ENCODE peak calls at places on chromosomes 6 and 20, in eight cellular contexts. S is CD8-positive, alpha-beta T cell; E is CD8-positive, alpha-beta memory T cell; I is hepatocyte; Q is heart right ventricle; P is effector memory CD4-positive, alpha-beta T cell; W is CD4-positive, CD25-positive, alpha-beta regulatory T cell; U is aorta. J is an unnamed sample. For H3K27me3, the result is how much of the 10 kb centered on the place peaks cover.

GRCh38 chr6:129359811-129360787 is 349.9 kb downstream of the ARHGAP18 start:
- DNase-seq in S (no peak), E (no peak), I (no peak), Q (no peak), P (no peak), W (no peak), U (no peak), J (no peak)

GRCh38 chr6:133108377-133108776 is 132.8 kb upstream of the EYA4 start:
- DNase-seq in S (no peak), E (no peak), I (no peak), Q (no peak), P (no peak), W (no peak), U (no peak), J (no peak)

GRCh38 chr20:44460795-44461141 is 14.9 kb upstream of the TTPAL start:
- DNase-seq in S (no peak), E (no peak), I (peak), Q (no peak), P (no peak), W (no peak), U (no peak), J (no peak)

GRCh38 chr6:98634569-98634968 is 199.8 kb upstream of the POU3F2 start:
- DNase-seq in S (no peak), E (no peak), I (peak), Q (no peak), P (no peak), W (no peak), U (no peak), J (no peak)

GRCh38 chr20:21812384-21812783 is 106.9 kb downstream of the PAX1 start:
- DNase-seq in S (no peak), E (no peak), I (no peak), Q (no peak), P (no peak), W (no peak), U (no peak), J (no peak)

GRCh38 chr6:130158061-130158460 is 64.7 kb downstream of the SAMD3 start:
- DNase-seq in S (no peak), E (no peak), I (no peak), Q (no peak), P (no peak), W (no peak), U (no peak), J (no peak)

GRCh38 chr6:161128680-161129196 is 137.2 kb downstream of the MAP3K4 start:
- DNase-seq in S (no peak), E (no peak), I (no peak), Q (no peak), P (peak), W (no peak), U (no peak), J (no peak)

GRCh38 chr6:53664623-53665022 is 933 bp downstream of the KLHL31 start:
- DNase-seq in S (no peak), E (no peak), I (no peak), Q (peak), P (no peak), W (no peak), U (no peak), J (no peak)

GRCh38 chr6:11110921-11111768 is at the start of gene ERVFRD-1:
- DNase-seq in S (no peak), E (no peak), I (no peak), Q (no peak), P (no peak), W (no peak), U (no peak), J (no peak)

GRCh38 chr20:4853004-4853403 is 131.3 kb downstream of the PRND start:
- DNase-seq in S (no peak), E (no peak), I (no peak), Q (no peak), P (no peak), W (no peak), U (no peak), J (no peak)

GRCh38 chr20:7195704-7196103 is 428.2 kb downstream of the BMP2 start:
- DNase-seq in S (no peak), E (no peak), I (no peak), Q (no peak), P (no peak), W (no peak), U (no peak), J (peak)

GRCh38 chr6:158213925-158214674 is 46.0 kb downstream of the GTF2H5 start:
- DNase-seq in S (peak), E (peak), I (peak), Q (peak), P (peak), W (peak), U (peak), J (no peak)

GRCh38 chr6:144922120-144922722 is 637.1 kb downstream of the UTRN start:
- DNase-seq in S (no peak), E (no peak), I (peak), Q (no peak), P (no peak), W (no peak), U (no peak), J (no peak)

GRCh38 chr6:136963259-136963658 is 41.2 kb downstream of the SLC35D3 start:
- DNase-seq in S (no peak), E (no peak), I (no peak), Q (no peak), P (no peak), W (no peak), U (no peak), J (no peak)

GRCh38 chr6:5517781-5518180 is 256.5 kb downstream of the FARS2 start:
- DNase-seq in S (peak), E (peak), I (no peak), Q (no peak), P (peak), W (no peak), U (no peak), J (no peak)

GRCh38 chr20:51731771-51732453 is 36.3 kb downstream of the ATP9A start:
- DNase-seq in S (no peak), E (no peak), I (peak), Q (no peak), P (no peak), W (no peak), U (no peak), J (no peak)

GRCh38 chr6:89500486-89501020 is 67.6 kb downstream of the ANKRD6 start:
- DNase-seq in S (no peak), E (no peak), I (no peak), Q (no peak), P (no peak), W (no peak), U (no peak), J (no peak)

GRCh38 chr20:51272392-51272791 is 249.5 kb upstream of the KCNG1 start:
- DNase-seq in S (no peak), E (no peak), I (no peak), Q (no peak), P (no peak), W (no peak), U (no peak), J (no peak)

GRCh38 chr6:170473226-170473789 is 79.8 kb downstream of the PSMB1 start:
- DNase-seq in S (no peak), E (no peak), I (no peak), Q (peak), P (no peak), W (no peak), U (no peak), J (no peak)

GRCh38 chr6:81215092-81215432 is 537.4 kb downstream of the TENT5A start:
- DNase-seq in S (no peak), E (no peak), I (no peak), Q (no peak), P (no peak), W (no peak), U (no peak), J (no peak)

GRCh38 chr6:111551521-111552231 is 54.0 kb downstream of the TRAF3IP2 start:
- DNase-seq in S (no peak), E (no peak), I (peak), Q (no peak), P (no peak), W (no peak), U (no peak), J (no peak)

GRCh38 chr6:42179956-42180335 is 6.8 kb downstream of the GUCA1A start:
- DNase-seq in S (no peak), E (no peak), I (no peak), Q (no peak), P (no peak), W (no peak), U (no peak), J (no peak)

GRCh38 chr6:14272111-14273085 is 154.8 kb downstream of the CD83 start:
- DNase-seq in S (no peak), E (no peak), I (no peak), Q (no peak), P (no peak), W (no peak), U (no peak), J (no peak)

GRCh38 chr6:26420607-26421235 is 18.6 kb downstream of the BTN3A1 start:
- DNase-seq in S (no peak), E (no peak), I (peak), Q (peak), P (no peak), W (no peak), U (no peak), J (no peak)

GRCh38 chr20:22861990-22862389 is 173.1 kb upstream of the SSTR4 start:
- DNase-seq in S (no peak), E (no peak), I (no peak), Q (peak), P (no peak), W (no peak), U (no peak), J (peak)

GRCh38 chr6:34836008-34836407 is 44.1 kb downstream of the BLTP3A start:
- DNase-seq in S (no peak), E (no peak), I (no peak), Q (no peak), P (no peak), W (no peak), U (no peak), J (no peak)

GRCh38 chr6:142613981-142614380 is 312.2 kb downstream of the ADGRG6 start:
- DNase-seq in S (no peak), E (no peak), I (peak), Q (no peak), P (no peak), W (no peak), U (no peak), J (no peak)

GRCh38 chr6:39892490-39893129 is 41.7 kb downstream of the MOCS1 start:
- DNase-seq in S (no peak), E (no peak), I (peak), Q (peak), P (no peak), W (no peak), U (peak), J (no peak)

GRCh38 chr20:22529150-22530019 is 55.0 kb downstream of the FOXA2 start:
- DNase-seq in S (no peak), E (no peak), I (no peak), Q (no peak), P (no peak), W (no peak), U (no peak), J (no peak)

GRCh38 chr6:26412225-26412624 is 10.2 kb downstream of the BTN3A1 start:
- DNase-seq in S (no peak), E (no peak), I (no peak), Q (no peak), P (no peak), W (no peak), U (no peak), J (no peak)

GRCh38 chr20:2708073-2708415 is 15.5 kb downstream of the EBF4 start:
- DNase-seq in S (no peak), E (no peak), I (no peak), Q (no peak), P (no peak), W (no peak), U (no peak), J (no peak)

GRCh38 chr20:61821698-61822097 is 244.0 kb downstream of the TAF4 start:
- DNase-seq in S (no peak), E (no peak), I (no peak), Q (no peak), P (no peak), W (no peak), U (peak), J (no peak)

GRCh38 chr20:59388402-59388801 is 88.0 kb downstream of the EDN3 start:
- DNase-seq in S (no peak), E (no peak), I (no peak), Q (no peak), P (no peak), W (no peak), U (no peak), J (no peak)

GRCh38 chr20:59390437-59390836 is 90.0 kb downstream of the EDN3 start:
- DNase-seq in S (no peak), E (no peak), I (no peak), Q (no peak), P (no peak), W (no peak), U (no peak), J (no peak)

GRCh38 chr20:59392741-59393140 is 92.3 kb downstream of the EDN3 start:
- DNase-seq in S (no peak), E (no peak), I (no peak), Q (no peak), P (no peak), W (no peak), U (no peak), J (no peak)

GRCh38 chr20:59393142-59393541 is 92.7 kb downstream of the EDN3 start:
- DNase-seq in S (no peak), E (no peak), I (no peak), Q (no peak), P (no peak), W (no peak), U (no peak), J (no peak)

DNA sequence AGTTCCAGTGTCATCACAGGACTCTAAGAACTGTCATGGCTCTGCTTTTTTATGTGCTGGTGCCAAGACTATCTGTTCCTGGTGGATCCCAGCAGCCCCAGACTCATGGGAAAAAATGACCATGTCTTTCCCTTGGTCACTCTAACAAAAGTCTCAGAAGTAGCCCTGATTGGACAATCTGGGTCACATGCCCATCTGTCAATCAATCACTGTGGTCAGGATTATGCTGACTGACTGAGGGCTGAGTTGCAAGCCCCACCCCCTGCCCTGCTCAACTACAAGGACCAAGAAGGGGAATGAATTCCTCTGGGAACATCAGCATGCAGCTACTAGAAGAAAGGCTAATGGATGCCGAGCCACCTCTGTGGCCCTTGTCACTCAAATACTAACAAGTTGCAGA is 91.6 kb downstream of the EDN3 start:
- DNase-seq in S (no peak), E (no peak), I (no peak), Q (no peak), P (no peak), W (no peak), U (no peak), J (no peak)
- H3K27me3 ChIP-seq in S (under half), E (under half), I (under half), Q (under half), P (under half), W (under half), U (under half), J (half or more)

GRCh38 chr20:57503035-57503658 is 21.8 kb downstream of the CTCFL start:
- DNase-seq in S (no peak), E (no peak), I (no peak), Q (no peak), P (no peak), W (no peak), U (peak), J (no peak)
- H3K27me3 ChIP-seq in S (under half), E (under half), I (under half), Q (under half), P (under half), W (under half), U (under half), J (under half)

DNA sequence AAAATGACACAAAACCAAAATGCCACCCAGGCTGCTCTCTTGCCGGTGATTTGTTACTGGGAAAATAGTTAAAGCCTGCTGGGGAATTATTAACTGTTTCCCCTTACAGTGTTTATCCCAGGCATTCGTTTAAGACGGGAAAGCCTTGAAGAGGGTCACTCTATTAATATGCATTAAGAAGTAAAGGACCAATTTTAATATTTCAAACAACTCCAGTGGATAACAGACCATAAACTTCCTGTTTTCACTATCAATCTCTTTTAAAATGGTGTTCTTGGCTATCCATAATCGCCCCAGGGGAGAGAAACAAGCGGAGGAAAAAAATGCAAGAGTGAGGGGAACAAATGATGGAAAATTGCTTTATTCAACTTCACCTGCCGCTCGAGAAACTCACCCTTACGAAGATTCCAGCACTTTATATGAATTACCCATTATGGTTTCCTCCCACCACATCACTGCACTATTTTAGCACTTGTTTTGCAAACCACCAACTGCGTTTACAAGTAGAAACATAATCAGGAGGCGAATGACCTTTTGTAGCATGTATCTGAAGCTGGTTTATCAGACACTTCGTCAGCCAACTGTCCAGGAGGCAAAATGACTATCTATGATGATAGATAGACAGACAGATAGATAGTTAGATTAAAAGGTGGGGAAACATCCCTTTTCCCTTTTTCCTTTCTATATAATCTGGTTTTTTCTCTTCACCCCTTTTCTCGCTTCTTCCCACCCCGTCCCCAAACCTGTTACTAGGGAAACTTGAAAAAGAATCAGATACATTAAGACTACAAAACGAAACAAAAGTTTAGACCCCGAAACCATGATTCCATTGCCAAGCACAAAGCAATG is 1.2 kb upstream of the ADGRB3 start:
- DNase-seq in S (no peak), E (no peak), I (no peak), Q (no peak), P (no peak), W (no peak), U (no peak), J (no peak)
- H3K27me3 ChIP-seq in S (under half), E (under half), I (half or more), Q (under half), P (under half), W (under half), U (under half), J (half or more)

DNA sequence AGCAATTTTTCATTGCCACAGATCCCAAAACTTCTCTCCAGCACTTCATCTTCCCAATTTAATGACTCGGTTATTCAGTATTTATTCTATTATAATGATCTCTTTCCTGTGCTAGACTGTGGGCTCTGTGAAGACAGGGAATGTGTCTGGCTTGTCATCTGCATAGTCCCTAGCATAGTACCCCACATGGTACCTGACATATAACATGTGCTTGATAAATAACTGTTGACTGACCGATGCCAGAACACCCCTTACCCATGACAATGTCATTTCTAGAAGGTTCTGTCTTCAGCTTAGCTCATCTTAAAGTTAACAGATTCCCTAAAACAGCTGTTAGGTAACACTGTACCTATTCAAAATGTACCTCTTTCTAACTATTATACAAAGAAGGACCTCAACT is 3.6 kb downstream of the PXMP4 start:
- DNase-seq in S (no peak), E (no peak), I (no peak), Q (no peak), P (no peak), W (no peak), U (no peak), J (no peak)
- H3K27me3 ChIP-seq in S (under half), E (under half), I (under half), Q (under half), P (under half), W (under half), U (under half), J (under half)

GRCh38 chr6:1623769-1624070 is 14.0 kb downstream of the FOXC1 start:
- DNase-seq in S (no peak), E (no peak), I (no peak), Q (no peak), P (no peak), W (no peak), U (no peak), J (no peak)
- H3K27me3 ChIP-seq in S (under half), E (under half), I (half or more), Q (under half), P (under half), W (under half), U (under half), J (under half)

GRCh38 chr6:167580512-167580911 is 246.2 kb upstream of the AFDN start:
- DNase-seq in S (no peak), E (no peak), I (no peak), Q (no peak), P (no peak), W (no peak), U (no peak), J (no peak)
- H3K27me3 ChIP-seq in S (under half), E (under half), I (under half), Q (under half), P (under half), W (under half), U (under half), J (under half)

DNA sequence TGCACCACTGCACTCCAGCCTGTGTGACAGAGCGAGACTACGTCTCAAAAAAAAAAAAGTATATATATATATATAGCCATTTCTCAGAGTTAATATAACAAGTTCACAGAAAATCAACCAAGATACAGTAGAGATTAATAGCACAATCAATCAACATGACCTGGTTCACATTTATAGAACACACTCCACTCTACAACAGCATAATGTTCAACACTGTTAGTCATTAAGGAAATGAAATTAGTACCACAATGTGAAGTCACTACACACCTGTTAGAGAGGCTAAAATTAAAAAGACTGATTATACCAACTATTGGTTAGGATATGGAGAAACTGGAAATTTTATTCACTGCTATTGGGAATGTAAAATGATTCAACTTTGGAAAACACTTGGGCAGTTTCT is 387.7 kb downstream of the QKI start:
- DNase-seq in S (no peak), E (no peak), I (no peak), Q (no peak), P (no peak), W (no peak), U (no peak), J (no peak)
- H3K27me3 ChIP-seq in S (under half), E (under half), I (under half), Q (under half), P (under half), W (under half), U (under half), J (under half)

GRCh38 chr20:54170963-54171362 is 2.8 kb downstream of the CYP24A1 start:
- DNase-seq in S (no peak), E (no peak), I (no peak), Q (no peak), P (no peak), W (no peak), U (no peak), J (no peak)

GRCh38 chr20:54172856-54173652 is 732 bp downstream of the CYP24A1 start:
- DNase-seq in S (no peak), E (no peak), I (no peak), Q (no peak), P (no peak), W (no peak), U (no peak), J (peak)

GRCh38 chr20:54174452-54175175 is 828 bp upstream of the CYP24A1 start:
- DNase-seq in S (no peak), E (no peak), I (no peak), Q (no peak), P (no peak), W (no peak), U (no peak), J (no peak)

GRCh38 chr20:54173653-54174451 is at the start of gene CYP24A1:
- DNase-seq in S (no peak), E (no peak), I (peak), Q (no peak), P (no peak), W (no peak), U (no peak), J (no peak)

DNA sequence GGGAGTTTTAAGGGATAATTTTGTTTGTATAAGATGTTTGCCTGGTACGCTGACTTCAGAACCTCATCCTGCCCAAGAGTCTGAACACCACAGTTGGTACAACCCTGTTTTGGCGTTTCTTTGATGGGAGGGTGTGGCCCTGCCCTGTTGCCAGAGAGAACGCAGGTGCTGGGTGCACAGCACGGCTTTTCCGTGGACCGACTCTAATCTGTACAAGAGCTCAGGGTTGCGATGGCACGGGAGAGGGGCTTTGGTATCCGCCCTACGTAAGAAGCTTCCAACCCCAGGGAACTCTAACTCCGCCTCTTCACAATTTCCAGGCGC is 1.3 kb downstream of the CYP24A1 start:
- DNase-seq in S (no peak), E (no peak), I (no peak), Q (no peak), P (no peak), W (no peak), U (no peak), J (no peak)
- H3K27me3 ChIP-seq in S (under half), E (under half), I (half or more), Q (half or more), P (under half), W (under half), U (under half), J (under half)

J was measured in RWPE2.